ENCODE peak calls at places on chromosomes 11 and 22, in four cellular contexts. Y, J, Z and H are unnamed samples.

GRCh38 chr11:64799256-64799924 is 3.6 kb downstream of the MAP4K2 start:
- DNase-seq in Y (no peak), J (no peak), Z (no peak), H (no peak)

GRCh38 chr11:104918113-104918824 is 20.0 kb upstream of the CASP12 start:
- DNase-seq in Y (no peak), J (no peak), Z (no peak), H (no peak)

GRCh38 chr11:72102631-72102945 is 509 bp downstream of the LAMTOR1 start:
- DNase-seq in Y (no peak), J (no peak), Z (no peak), H (no peak)

GRCh38 chr11:81237139-81237538 is 1496.5 kb downstream of the FAM181B start:
- DNase-seq in Y (no peak), J (peak), Z (no peak), H (no peak)

GRCh38 chr11:5524756-5525155 is 8.3 kb upstream of the UBQLNL start:
- DNase-seq in Y (no peak), J (no peak), Z (no peak), H (no peak)

GRCh38 chr11:103681855-103682254 is 354.6 kb upstream of the DDI1 start:
- DNase-seq in Y (no peak), J (no peak), Z (no peak), H (no peak)

GRCh38 chr11:763549-764321 is 13.6 kb downstream of the GATD1 start:
- DNase-seq in Y (no peak), J (no peak), Z (no peak), H (no peak)

GRCh38 chr11:76553554-76554476 is 109.0 kb downstream of the EMSY start:
- DNase-seq in Y (no peak), J (no peak), Z (no peak), H (no peak)

GRCh38 chr11:60854140-60854846 is 1.5 kb downstream of the PTGDR2 start:
- DNase-seq in Y (no peak), J (no peak), Z (no peak), H (peak)

GRCh38 chr11:118961189-118961588 is 5.1 kb downstream of the UPK2 start:
- DNase-seq in Y (no peak), J (no peak), Z (no peak), H (no peak)

GRCh38 chr11:4551346-4551979 is 6.5 kb downstream of the OR52M1 start:
- DNase-seq in Y (no peak), J (peak), Z (no peak), H (peak)

GRCh38 chr11:16793009-16793408 is 54.6 kb downstream of the C11orf58 start:
- DNase-seq in Y (no peak), J (no peak), Z (no peak), H (no peak)

GRCh38 chr22:45757068-45757467 is 85.4 kb downstream of the ATXN10 start:
- DNase-seq in Y (no peak), J (no peak), Z (peak), H (no peak)

GRCh38 chr22:49969751-49970527 is 9.4 kb downstream of the PIM3 start:
- DNase-seq in Y (no peak), J (no peak), Z (peak), H (no peak)

GRCh38 chr11:88357323-88358039 is 19.9 kb upstream of the CTSC start:
- DNase-seq in Y (peak), J (no peak), Z (no peak), H (peak)

GRCh38 chr11:61061081-61061826 is 41.0 kb upstream of the CD5 start:
- DNase-seq in Y (peak), J (no peak), Z (no peak), H (no peak)

GRCh38 chr11:103699656-103700055 is 336.8 kb upstream of the DDI1 start:
- DNase-seq in Y (no peak), J (no peak), Z (no peak), H (no peak)

GRCh38 chr11:113778111-113778910 is 1.3 kb upstream of the CLDN25 start:
- DNase-seq in Y (no peak), J (peak), Z (no peak), H (no peak)

GRCh38 chr11:73240190-73240781 is 22.2 kb downstream of the P2RY2 start:
- DNase-seq in Y (no peak), J (no peak), Z (no peak), H (no peak)

GRCh38 chr11:93054881-93055280 is 85.4 kb downstream of the MTNR1B start:
- DNase-seq in Y (no peak), J (peak), Z (no peak), H (no peak)

GRCh38 chr11:77471520-77472234 is 2.2 kb downstream of the PAK1 start:
- DNase-seq in Y (no peak), J (peak), Z (no peak), H (peak)

GRCh38 chr11:1304376-1304775 is 5.1 kb downstream of the TOLLIP start:
- DNase-seq in Y (no peak), J (peak), Z (peak), H (no peak)

GRCh38 chr11:61007383-61007970 is 36.0 kb downstream of the CD6 start:
- DNase-seq in Y (no peak), J (no peak), Z (no peak), H (peak)

GRCh38 chr11:74950374-74950969 is 1.4 kb downstream of the SPCS2 start:
- DNase-seq in Y (peak), J (peak), Z (no peak), H (no peak)

GRCh38 chr11:64919627-64920026 is 2.6 kb upstream of the ATG2A start:
- DNase-seq in Y (no peak), J (no peak), Z (no peak), H (no peak)

GRCh38 chr11:114616516-114616915 is 20.9 kb upstream of the NXPE4 start:
- DNase-seq in Y (no peak), J (no peak), Z (no peak), H (no peak)

GRCh38 chr11:75792127-75792731 is 22.8 kb upstream of the UVRAG start:
- DNase-seq in Y (no peak), J (no peak), Z (no peak), H (no peak)

GRCh38 chr11:17907046-17907445 is 105.8 kb downstream of the SERGEF start:
- DNase-seq in Y (no peak), J (no peak), Z (no peak), H (no peak)

GRCh38 chr11:94537051-94537600 is 6.6 kb upstream of the FUT4 start:
- DNase-seq in Y (no peak), J (no peak), Z (no peak), H (no peak)

GRCh38 chr11:16280256-16280682 is 76.1 kb downstream of the SOX6 start:
- DNase-seq in Y (no peak), J (no peak), Z (no peak), H (peak)

GRCh38 chr22:45678961-45679912 is 7.6 kb downstream of the ATXN10 start:
- DNase-seq in Y (peak), J (no peak), Z (no peak), H (no peak)

GRCh38 chr11:121391914-121392313 is 60.2 kb upstream of the SORL1 start:
- DNase-seq in Y (no peak), J (no peak), Z (no peak), H (no peak)

GRCh38 chr22:37426532-37427127 is 649 bp downstream of the ELFN2 start:
- DNase-seq in Y (no peak), J (no peak), Z (no peak), H (no peak)
- TF ChIP-seq ZNF274 in Y (no peak), J (no peak), Z (no peak), H (no peak)

GRCh38 chr11:8239056-8239455 is 24.6 kb downstream of the LMO1 start:
- DNase-seq in Y (no peak), J (no peak), Z (no peak), H (no peak)
- TF ChIP-seq GABPA in Y (no peak), J (no peak), Z (no peak), H (no peak)

DNA sequence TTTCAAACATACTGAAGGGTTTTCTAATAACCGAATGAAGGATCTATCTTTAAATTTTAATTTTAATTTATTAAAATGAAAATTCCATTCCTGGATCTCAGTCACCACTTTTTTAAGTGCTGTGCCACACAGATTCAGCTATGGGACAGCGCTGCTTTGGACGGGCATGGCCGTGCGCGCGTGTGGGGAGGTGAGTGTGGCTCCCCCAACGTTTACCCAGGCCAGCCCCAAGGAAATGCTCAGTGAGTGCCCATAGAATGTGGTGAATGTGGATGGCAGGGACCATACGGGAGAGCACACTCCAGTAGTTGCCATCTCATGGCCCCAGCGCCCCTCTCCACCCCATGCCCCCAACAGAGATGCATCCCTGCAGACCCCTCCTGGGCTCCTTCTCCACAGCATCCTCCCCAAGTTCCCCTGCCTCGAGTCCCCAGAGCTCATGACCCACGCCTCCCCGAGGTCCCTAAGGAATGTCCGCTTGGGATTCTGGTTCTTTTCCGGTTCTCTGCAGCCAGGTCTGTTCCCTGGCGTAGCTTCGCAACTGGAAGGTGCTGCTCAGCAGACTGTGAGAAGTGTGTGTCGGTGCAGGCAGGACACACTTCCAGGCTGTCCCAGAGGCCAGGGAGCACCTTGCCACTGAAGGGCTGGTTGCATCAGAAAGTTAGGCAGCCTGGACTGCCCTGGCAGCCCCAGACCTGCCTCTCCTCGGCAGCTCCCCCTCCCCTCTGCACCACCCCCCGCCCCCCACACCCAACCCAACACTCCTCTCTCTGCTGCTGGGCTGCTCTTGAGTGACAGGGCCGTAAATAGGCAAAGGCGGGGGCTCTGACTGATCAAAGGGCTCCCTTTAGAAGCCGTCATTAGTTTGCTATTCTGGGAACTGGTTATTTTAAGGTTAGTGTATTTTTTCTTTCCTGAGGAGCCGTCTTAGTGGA is 88.3 kb upstream of the KCNQ1OT1 start:
- DNase-seq in Y (no peak), J (peak), Z (peak), H (no peak)
- TF ChIP-seq ZNF274 in Y (no peak), J (no peak), Z (no peak), H (no peak)

GRCh38 chr22:46798041-46798365 is 35.6 kb downstream of the TBC1D22A start:
- DNase-seq in Y (no peak), J (no peak), Z (no peak), H (no peak)

GRCh38 chr22:46797355-46797754 is 34.9 kb downstream of the TBC1D22A start:
- DNase-seq in Y (no peak), J (peak), Z (no peak), H (peak)

GRCh38 chr22:46799626-46800025 is 37.2 kb downstream of the TBC1D22A start:
- DNase-seq in Y (no peak), J (no peak), Z (no peak), H (no peak)

GRCh38 chr22:46800102-46800857 is 37.8 kb downstream of the TBC1D22A start:
- DNase-seq in Y (no peak), J (no peak), Z (no peak), H (no peak)

GRCh38 chr22:46798366-46799057 is 36.1 kb downstream of the TBC1D22A start:
- DNase-seq in Y (no peak), J (peak), Z (peak), H (peak)
- TF ChIP-seq GABPA in Y (no peak), J (no peak), Z (peak), H (no peak)

DNA sequence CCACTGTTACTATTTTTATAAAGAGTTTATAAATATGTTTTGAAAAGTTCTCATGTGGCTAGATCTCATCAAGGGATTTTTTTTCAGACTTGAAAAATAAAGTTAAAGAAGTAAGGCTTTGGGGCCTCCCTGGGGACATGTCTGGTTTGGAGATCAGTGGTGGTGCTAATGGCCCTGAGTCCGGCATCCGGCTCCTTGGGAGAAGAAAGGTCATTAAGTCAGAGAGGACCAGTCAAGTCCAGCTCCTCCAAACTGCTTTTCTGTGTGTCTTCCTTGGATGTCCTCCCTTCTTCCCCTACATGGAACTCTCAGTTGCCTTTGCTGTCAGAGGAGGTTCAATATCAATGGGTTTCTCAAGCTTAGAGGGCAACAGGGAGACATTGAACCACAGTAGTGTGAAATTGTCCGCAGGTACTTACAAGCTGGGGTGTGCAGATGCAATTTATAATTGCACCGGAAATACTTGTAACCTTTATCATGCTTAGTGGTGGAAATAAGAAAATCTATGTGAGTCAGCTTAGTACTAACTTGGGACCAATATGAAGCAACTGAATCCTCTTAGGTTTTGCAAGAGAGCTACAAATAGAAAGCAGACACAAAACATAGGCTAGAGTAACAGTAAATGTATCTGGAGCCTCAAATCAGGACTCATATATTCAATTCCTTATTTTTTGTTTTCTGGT is 144.3 kb downstream of the TEAD1 start:
- DNase-seq in Y (no peak), J (no peak), Z (no peak), H (no peak)
- TF ChIP-seq ZNF274 in Y (no peak), J (no peak), Z (no peak), H (no peak)

GRCh38 chr11:12537778-12538401 is 136.3 kb upstream of the TEAD1 start:
- DNase-seq in Y (no peak), J (no peak), Z (no peak), H (no peak)
- TF ChIP-seq GABPA in Y (no peak), J (no peak), Z (no peak), H (no peak)

GRCh38 chr22:43392385-43392989 is 19.3 kb upstream of the MPPED1 start:
- DNase-seq in Y (no peak), J (no peak), Z (no peak), H (no peak)
- TF ChIP-seq ZNF274 in Y (no peak), J (no peak), Z (no peak), H (no peak)